ENCODE peak calls at places on chromosomes 12 and 14, in five cellular contexts. C, R, G, S and X are unnamed samples.

GRCh38 chr14:24576178-24576577 is at the start of gene CTSG:
- DNase-seq in C (no peak), R (no peak), G (no peak), S (no peak), X (no peak)

GRCh38 chr12:52892193-52892852 is 12.6 kb downstream of the KRT8 start:
- DNase-seq in C (no peak), R (no peak), G (no peak), S (no peak), X (no peak)

GRCh38 chr12:110421159-110421661 is 17.7 kb upstream of the ANAPC7 start:
- DNase-seq in C (no peak), R (no peak), G (no peak), S (no peak), X (no peak)

GRCh38 chr12:80690090-80690489 is 17.3 kb upstream of the MYF6 start:
- DNase-seq in C (no peak), R (no peak), G (no peak), S (no peak), X (no peak)

GRCh38 chr12:4220489-4220888 is 53.1 kb upstream of the CCND2 start:
- DNase-seq in C (peak), R (no peak), G (no peak), S (no peak), X (no peak)

GRCh38 chr14:95683793-95684192 is 2.4 kb upstream of the TCL1B start:
- DNase-seq in C (peak), R (no peak), G (peak), S (no peak), X (peak)

GRCh38 chr12:49253033-49253623 is 11.8 kb upstream of the TUBA1C start:
- DNase-seq in C (no peak), R (peak), G (no peak), S (no peak), X (no peak)

GRCh38 chr14:105878125-105878524 is 351.7 kb downstream of the TMEM121 start:
- DNase-seq in C (no peak), R (no peak), G (no peak), S (no peak), X (no peak)

GRCh38 chr12:22334696-22335290 is at the start of gene ST8SIA1:
- DNase-seq in C (peak), R (no peak), G (peak), S (no peak), X (no peak)

GRCh38 chr14:57479197-57479596 is 14.5 kb downstream of the CCDC198 start:
- DNase-seq in C (no peak), R (no peak), G (no peak), S (no peak), X (no peak)

GRCh38 chr12:65205886-65206285 is 36.5 kb downstream of the LEMD3 start:
- DNase-seq in C (no peak), R (no peak), G (no peak), S (no peak), X (no peak)

GRCh38 chr14:105394714-105395537 is 3.4 kb upstream of the TEX22 start:
- DNase-seq in C (no peak), R (no peak), G (no peak), S (no peak), X (no peak)

GRCh38 chr12:80632835-80633234 is 74.6 kb upstream of the MYF6 start:
- DNase-seq in C (peak), R (no peak), G (peak), S (no peak), X (no peak)

GRCh38 chr12:117494833-117495714 is 133.6 kb upstream of the NOS1 start:
- DNase-seq in C (no peak), R (no peak), G (peak), S (no peak), X (no peak)

GRCh38 chr12:29543036-29543435 is 45.5 kb upstream of the OVCH1 start:
- DNase-seq in C (no peak), R (no peak), G (no peak), S (no peak), X (no peak)

GRCh38 chr12:388547-389137 is 478 bp downstream of the KDM5A start:
- DNase-seq in C (no peak), R (peak), G (no peak), S (no peak), X (peak)

GRCh38 chr14:36086629-36087380 is 89.7 kb downstream of the PTCSC3 start:
- DNase-seq in C (no peak), R (peak), G (no peak), S (no peak), X (no peak)

GRCh38 chr12:118649765-118650585 is 273.6 kb downstream of the SUDS3 start:
- DNase-seq in C (no peak), R (no peak), G (no peak), S (no peak), X (no peak)

GRCh38 chr12:49893753-49894752 is 9.6 kb downstream of the FAIM2 start:
- DNase-seq in C (no peak), R (peak), G (no peak), S (no peak), X (peak)

GRCh38 chr12:233615-233968 is 19.6 kb upstream of the SLC6A12 start:
- DNase-seq in C (no peak), R (no peak), G (no peak), S (no peak), X (no peak)

GRCh38 chr12:120902846-120903381 is 1.2 kb downstream of the SPPL3 start:
- DNase-seq in C (no peak), R (no peak), G (no peak), S (no peak), X (no peak)

GRCh38 chr12:122965356-122965755 is 907 bp downstream of the ABCB9 start:
- DNase-seq in C (no peak), R (no peak), G (no peak), S (no peak), X (no peak)

GRCh38 chr14:92456215-92457017 is 57.2 kb upstream of the RIN3 start:
- DNase-seq in C (peak), R (peak), G (peak), S (peak), X (peak)

GRCh38 chr12:111453071-111453989 is 47.6 kb downstream of the SH2B3 start:
- DNase-seq in C (peak), R (no peak), G (no peak), S (no peak), X (no peak)

GRCh38 chr14:103279129-103280025 is 54.7 kb upstream of the EIF5 start:
- DNase-seq in C (peak), R (no peak), G (no peak), S (no peak), X (no peak)

GRCh38 chr12:24133385-24133784 is 183.9 kb upstream of the SOX5 start:
- DNase-seq in C (peak), R (no peak), G (peak), S (no peak), X (no peak)

GRCh38 chr12:112664569-112664968 is 127.0 kb upstream of the RPH3A start:
- DNase-seq in C (peak), R (no peak), G (no peak), S (peak), X (peak)

GRCh38 chr14:20671597-20672283 is 12.6 kb upstream of the RNASE4 start:
- DNase-seq in C (no peak), R (peak), G (peak), S (no peak), X (peak)

GRCh38 chr12:127809236-127809635 is 457.7 kb upstream of the TMEM132C start:
- DNase-seq in C (no peak), R (no peak), G (no peak), S (no peak), X (peak)

GRCh38 chr12:127813147-127813546 is 453.8 kb upstream of the TMEM132C start:
- DNase-seq in C (no peak), R (no peak), G (no peak), S (no peak), X (no peak)

GRCh38 chr12:127810026-127810425 is 456.9 kb upstream of the TMEM132C start:
- DNase-seq in C (no peak), R (no peak), G (no peak), S (no peak), X (no peak)

GRCh38 chr12:127811988-127812387 is 455.0 kb upstream of the TMEM132C start:
- DNase-seq in C (no peak), R (no peak), G (no peak), S (no peak), X (no peak)
- TF ChIP-seq MAFK in C (no peak), R (no peak), G (no peak), S (no peak), X (no peak)

GRCh38 chr12:33546004-33546403 is 106.4 kb upstream of the SYT10 start:
- DNase-seq in C (no peak), R (no peak), G (no peak), S (no peak), X (no peak)

GRCh38 chr12:33555128-33555527 is 115.5 kb upstream of the SYT10 start:
- DNase-seq in C (no peak), R (no peak), G (no peak), S (no peak), X (no peak)

GRCh38 chr12:33547084-33547483 is 107.5 kb upstream of the SYT10 start:
- DNase-seq in C (no peak), R (no peak), G (no peak), S (no peak), X (no peak)

DNA sequence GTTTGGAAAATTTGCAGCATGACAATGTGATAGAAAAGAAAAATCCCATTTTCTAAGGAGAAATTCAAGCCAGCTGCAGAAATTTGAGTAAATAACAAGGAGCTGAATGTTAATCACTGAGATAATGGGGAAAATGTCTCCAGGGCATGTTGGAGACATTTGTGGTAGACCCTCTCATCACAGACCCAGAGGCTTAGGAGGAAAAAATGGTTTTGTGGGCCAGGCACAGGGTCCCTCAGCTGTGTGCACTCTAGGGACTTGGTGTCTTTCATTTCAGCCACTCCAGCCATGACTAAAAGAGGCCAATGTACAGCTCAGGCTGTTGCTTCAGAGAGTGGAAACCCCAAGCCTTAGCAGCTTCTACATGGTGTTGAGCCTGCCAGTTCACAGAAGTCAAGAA is 111.4 kb upstream of the SYT10 start:
- DNase-seq in C (no peak), R (no peak), G (no peak), S (no peak), X (no peak)
- TF ChIP-seq MAFK in C (no peak), R (no peak), G (no peak), S (no peak), X (no peak)

GRCh38 chr12:43058616-43059015 is 469.1 kb upstream of the PRICKLE1 start:
- DNase-seq in C (no peak), R (no peak), G (no peak), S (no peak), X (no peak)

GRCh38 chr12:43066471-43066870 is 476.9 kb upstream of the PRICKLE1 start:
- DNase-seq in C (no peak), R (no peak), G (no peak), S (no peak), X (no peak)

GRCh38 chr12:43060738-43061137 is 471.2 kb upstream of the PRICKLE1 start:
- DNase-seq in C (no peak), R (no peak), G (no peak), S (no peak), X (no peak)

DNA sequence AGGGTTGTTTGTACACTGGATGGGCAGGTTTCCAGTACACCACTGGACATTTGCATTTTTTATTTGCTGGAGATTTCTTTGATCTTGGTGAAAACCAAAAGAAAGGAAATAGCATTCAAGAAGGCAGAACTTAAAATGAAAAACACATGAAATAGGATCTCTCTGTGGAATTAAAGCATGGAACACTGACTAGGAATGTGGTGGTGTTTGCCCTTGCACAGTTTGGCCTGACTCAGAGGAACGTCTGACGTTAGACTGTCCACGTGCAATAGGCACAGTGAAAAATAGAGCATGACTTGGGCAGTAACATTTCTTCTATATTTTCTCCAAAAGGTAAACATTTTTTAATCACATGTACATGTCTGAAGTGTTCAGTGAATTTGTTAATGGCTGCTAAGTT is 474.1 kb upstream of the PRICKLE1 start:
- DNase-seq in C (no peak), R (peak), G (no peak), S (no peak), X (no peak)
- TF ChIP-seq MAFK in C (no peak), R (no peak), G (no peak), S (no peak), X (no peak)

GRCh38 chr14:91270188-91270587 is 25.7 kb upstream of the GPR68 start:
- DNase-seq in C (no peak), R (no peak), G (no peak), S (no peak), X (no peak)

GRCh38 chr14:91269076-91269991 is 24.8 kb upstream of the GPR68 start:
- DNase-seq in C (no peak), R (no peak), G (no peak), S (no peak), X (no peak)

GRCh38 chr14:91271639-91272038 is 27.1 kb upstream of the GPR68 start:
- DNase-seq in C (no peak), R (no peak), G (no peak), S (no peak), X (no peak)

GRCh38 chr14:91272341-91273272 is 28.1 kb upstream of the GPR68 start:
- DNase-seq in C (no peak), R (no peak), G (no peak), S (no peak), X (no peak)

GRCh38 chr14:91270619-91271018 is 26.1 kb upstream of the GPR68 start:
- DNase-seq in C (no peak), R (no peak), G (no peak), S (no peak), X (no peak)
- TF ChIP-seq MAFK in C (no peak), R (no peak), G (no peak), S (no peak), X (no peak)

GRCh38 chr12:107749094-107749493 is 11.8 kb downstream of the PRDM4 start:
- DNase-seq in C (no peak), R (peak), G (no peak), S (no peak), X (no peak)

DNA sequence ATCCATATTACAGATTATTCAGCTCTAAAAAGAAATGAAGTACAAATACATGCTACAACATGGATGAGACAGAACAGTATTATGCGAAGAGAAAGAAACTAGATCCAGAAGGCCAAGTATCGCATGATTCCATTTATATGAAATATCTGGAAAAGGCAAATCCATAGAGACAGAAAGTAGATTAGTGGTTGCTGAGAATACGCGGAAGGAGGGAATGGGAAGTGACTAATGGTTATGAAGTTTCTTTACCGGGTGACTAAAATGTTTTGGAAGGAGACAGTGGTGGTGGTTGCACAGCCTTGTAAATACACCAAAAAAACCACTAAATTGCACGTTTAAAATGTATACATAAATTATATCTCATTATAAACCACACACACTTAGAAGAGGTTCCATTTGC is 12.5 kb downstream of the PRDM4 start:
- DNase-seq in C (no peak), R (peak), G (no peak), S (no peak), X (no peak)
- TF ChIP-seq MAFK in C (no peak), R (no peak), G (no peak), S (no peak), X (no peak)

GRCh38 chr14:22882529-22883190 is 362 bp upstream of the REM2 start:
- DNase-seq in C (peak), R (peak), G (no peak), S (peak), X (peak)
- TF ChIP-seq MAFK in C (no peak), R (no peak), G (no peak), S (no peak), X (no peak)

DNA sequence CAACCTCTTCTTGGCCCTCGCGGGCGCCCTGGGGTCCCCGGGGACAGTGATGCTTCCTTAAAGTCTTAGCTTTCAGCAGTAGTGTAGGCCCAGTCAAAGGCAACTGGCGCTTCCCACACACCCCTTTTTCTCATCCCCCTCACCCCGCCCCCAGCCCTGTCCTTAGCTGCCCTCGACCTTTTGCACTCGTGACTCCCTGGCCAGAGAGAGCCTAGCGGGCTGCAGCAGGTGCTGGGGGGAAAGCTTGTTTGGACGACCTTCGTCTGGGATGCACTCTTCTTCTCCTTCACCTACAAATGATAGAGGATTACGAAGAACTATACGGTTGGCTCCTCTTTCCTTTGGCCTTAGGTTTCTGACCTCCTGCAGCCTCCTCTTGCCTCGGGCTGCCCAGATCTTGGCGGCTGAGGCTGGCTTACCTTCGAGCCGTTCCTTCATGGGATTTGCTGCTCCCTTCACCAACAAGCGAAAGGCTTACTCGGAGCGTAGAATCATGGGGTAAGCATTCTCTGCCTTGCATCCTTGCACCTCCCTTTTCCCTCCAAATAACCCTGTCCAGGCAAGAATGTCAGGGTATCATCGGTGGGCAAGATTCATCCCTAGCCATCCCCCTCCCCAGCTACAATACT is 815 bp downstream of the COQ10A start:
- DNase-seq in C (no peak), R (no peak), G (peak), S (peak), X (no peak)
- TF ChIP-seq MAFK in C (no peak), R (no peak), G (no peak), S (no peak), X (no peak)

GRCh38 chr14:26594756-26595545 is 2.9 kb downstream of the NOVA1 start:
- DNase-seq in C (no peak), R (no peak), G (no peak), S (no peak), X (no peak)

GRCh38 chr14:26594148-26594547 is 3.7 kb downstream of the NOVA1 start:
- DNase-seq in C (no peak), R (no peak), G (no peak), S (no peak), X (no peak)

GRCh38 chr14:26593377-26593776 is 4.5 kb downstream of the NOVA1 start:
- DNase-seq in C (no peak), R (no peak), G (no peak), S (no peak), X (no peak)

GRCh38 chr14:26589998-26590397 is 7.8 kb downstream of the NOVA1 start:
- DNase-seq in C (no peak), R (no peak), G (no peak), S (no peak), X (no peak)
- TF ChIP-seq MAFK in C (no peak), R (no peak), G (no peak), S (no peak), X (no peak)

GRCh38 chr14:61437383-61437782 is 116.0 kb downstream of the PRKCH start:
- DNase-seq in C (no peak), R (no peak), G (no peak), S (no peak), X (no peak)

GRCh38 chr14:61438036-61438435 is 116.7 kb downstream of the PRKCH start:
- DNase-seq in C (no peak), R (no peak), G (no peak), S (no peak), X (no peak)

GRCh38 chr14:61439779-61440418 is 118.5 kb downstream of the PRKCH start:
- DNase-seq in C (no peak), R (no peak), G (no peak), S (no peak), X (no peak)

GRCh38 chr14:61438860-61439765 is 117.7 kb downstream of the PRKCH start:
- DNase-seq in C (no peak), R (peak), G (peak), S (no peak), X (peak)

DNA sequence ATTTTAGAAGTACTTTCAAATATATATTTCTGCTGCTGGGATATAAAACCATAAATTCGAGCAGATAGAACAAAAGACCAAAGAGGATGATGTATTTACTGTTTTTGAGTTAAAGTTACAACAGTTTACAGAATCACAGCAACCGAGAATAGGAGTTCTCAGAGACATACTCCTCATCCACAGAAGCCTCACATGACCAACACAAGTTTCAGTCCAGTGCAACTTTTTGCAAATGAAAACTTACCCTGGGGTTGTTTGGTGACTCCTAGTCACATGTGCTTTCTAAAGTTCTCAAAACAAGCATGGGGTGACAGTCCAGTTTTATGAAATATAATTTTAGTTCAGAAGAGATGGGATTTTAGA is 117.1 kb downstream of the PRKCH start:
- DNase-seq in C (no peak), R (no peak), G (no peak), S (no peak), X (peak)
- TF ChIP-seq MAFK in C (no peak), R (no peak), G (no peak), S (no peak), X (no peak)